ENCODE peak calls at places on chromosome 22, in ten cellular contexts. H is endothelial cell of umbilical vein; R is HEK293T; B is stimulated activated CD4-positive, alpha-beta T cell treated with anti-CD3 and anti-CD28 coated beads, Interleukin-2, amount 100 ng/mL, for 24 hours; P is activated effector memory CD4-positive, alpha-beta T cell treated with Interleukin-2 at 50 U/mL for 16 hours; K is activated gamma-delta T cell treated with anti-CD3 and anti-CD28 coated beads, Interleukin-2, amount 50 U/mL, for 16 hours; M is nucleus accumbens; Q is hepatocyte; N is cardiac muscle cell; Z is activated CD4-positive, alpha-beta T cell treated with anti-CD3 and anti-CD28 coated beads, Interleukin-2, amount 10 ng/mL, durations not matched to agents 7 days and 5 days. Y is an unnamed sample.

GRCh38 chr22:27179161-27179560 is 521.8 kb downstream of the MIAT start:
- DNase-seq in H (no peak), R (no peak), B (no peak), P (no peak), K (no peak), M (no peak), Q (no peak), N (no peak), Z (no peak), Y (no peak)

GRCh38 chr22:40411506-40411861 is 41.1 kb downstream of the SGSM3 start:
- DNase-seq in H (no peak), R (no peak), B (no peak), P (no peak), K (no peak), M (no peak), Q (no peak), N (no peak), Z (no peak), Y (no peak)

GRCh38 chr22:44623771-44624510 is 78.1 kb upstream of the PRR5 start:
- DNase-seq in H (no peak), R (peak; percentile 63), B (no peak), P (no peak), K (no peak), M (no peak), Q (peak; percentile 70), N (peak; percentile 65), Z (no peak), Y (no peak)

GRCh38 chr22:30201970-30202369 is 44.6 kb downstream of the LIF start:
- DNase-seq in H (no peak), R (no peak), B (no peak), P (no peak), K (no peak), M (no peak), Q (no peak), N (no peak), Z (no peak), Y (no peak)

GRCh38 chr22:36940676-36941075 is 27.2 kb downstream of the CSF2RB start:
- DNase-seq in H (no peak), R (no peak), B (no peak), P (no peak), K (no peak), M (no peak), Q (no peak), N (no peak), Z (no peak), Y (no peak)

GRCh38 chr22:21961127-21961867 is 8.6 kb upstream of the PPM1F start:
- DNase-seq in H (no peak), R (no peak), B (no peak), P (no peak), K (no peak), M (no peak), Q (no peak), N (no peak), Z (no peak), Y (no peak)

GRCh38 chr22:45397806-45398205 is 15.6 kb downstream of the SMC1B start:
- DNase-seq in H (no peak), R (no peak), B (no peak), P (no peak), K (no peak), M (no peak), Q (no peak), N (peak; percentile 17), Z (no peak), Y (no peak)

GRCh38 chr22:47816121-47816915 is 1053.9 kb downstream of the TBC1D22A start:
- DNase-seq in H (no peak), R (no peak), B (no peak), P (no peak), K (no peak), M (no peak), Q (no peak), N (no peak), Z (no peak), Y (no peak)

GRCh38 chr22:36741204-36741793 is 34.6 kb downstream of the IFT27 start:
- DNase-seq in H (no peak), R (peak; percentile 62), B (no peak), P (no peak), K (no peak), M (no peak), Q (no peak), N (no peak), Z (no peak), Y (no peak)

GRCh38 chr22:28986366-28986765 is 75.3 kb downstream of the C22orf31 start:
- DNase-seq in H (no peak), R (no peak), B (no peak), P (no peak), K (no peak), M (no peak), Q (peak; percentile 34), N (no peak), Z (no peak), Y (no peak)

GRCh38 chr22:31102441-31103081 is 4.8 kb downstream of the SELENOM start:
- DNase-seq in H (peak; percentile 60), R (no peak), B (no peak), P (no peak), K (no peak), M (no peak), Q (peak; percentile 94), N (no peak), Z (no peak), Y (no peak)

GRCh38 chr22:41831383-41831782 is 1.5 kb upstream of the SREBF2 start:
- DNase-seq in H (peak; percentile 18), R (no peak), B (no peak), P (no peak), K (no peak), M (no peak), Q (no peak), N (no peak), Z (no peak), Y (no peak)

GRCh38 chr22:37290737-37291136 is 8.4 kb downstream of the CYTH4 start:
- DNase-seq in H (no peak), R (no peak), B (no peak), P (no peak), K (no peak), M (no peak), Q (no peak), N (no peak), Z (no peak), Y (no peak)

GRCh38 chr22:31954535-31955326 is 10.4 kb downstream of the YWHAH start:
- DNase-seq in H (no peak), R (no peak), B (no peak), P (no peak), K (no peak), M (no peak), Q (no peak), N (no peak), Z (no peak), Y (no peak)

GRCh38 chr22:41305646-41306045 is 4.3 kb downstream of the ZC3H7B start:
- DNase-seq in H (peak; percentile 82), R (no peak), B (no peak), P (no peak), K (no peak), M (no peak), Q (no peak), N (no peak), Z (no peak), Y (no peak)

GRCh38 chr22:18068381-18068988 is 9.3 kb upstream of the PEX26 start:
- DNase-seq in H (no peak), R (no peak), B (no peak), P (no peak), K (no peak), M (no peak), Q (no peak), N (peak; percentile 61), Z (no peak), Y (no peak)

GRCh38 chr22:17411213-17411612 is 42.0 kb downstream of the CECR2 start:
- DNase-seq in H (no peak), R (no peak), B (no peak), P (no peak), K (no peak), M (no peak), Q (no peak), N (no peak), Z (no peak), Y (no peak)

GRCh38 chr22:50008151-50009040 is 4.2 kb downstream of the IL17REL start:
- DNase-seq in H (no peak), R (no peak), B (no peak), P (no peak), K (no peak), M (no peak), Q (peak; percentile 21), N (no peak), Z (no peak), Y (no peak)

GRCh38 chr22:36522662-36523061 is 6.3 kb downstream of the EIF3D start:
- DNase-seq in H (no peak), R (no peak), B (no peak), P (no peak), K (no peak), M (no peak), Q (no peak), N (no peak), Z (no peak), Y (no peak)

GRCh38 chr22:41825376-41825775 is 7.5 kb upstream of the SREBF2 start:
- DNase-seq in H (peak; percentile 30), R (no peak), B (no peak), P (no peak), K (no peak), M (no peak), Q (no peak), N (no peak), Z (no peak), Y (no peak)

GRCh38 chr22:49365910-49366309 is 461.8 kb downstream of the BRD1 start:
- DNase-seq in H (no peak), R (no peak), B (no peak), P (no peak), K (no peak), M (no peak), Q (no peak), N (no peak), Z (no peak), Y (no peak)

GRCh38 chr22:20033045-20033706 is 12.3 kb downstream of the TANGO2 start:
- DNase-seq in H (no peak), R (no peak), B (no peak), P (no peak), K (no peak), M (peak; percentile 54), Q (no peak), N (no peak), Z (no peak), Y (no peak)

GRCh38 chr22:48557473-48557872 is 1270.2 kb downstream of the BRD1 start:
- DNase-seq in H (no peak), R (no peak), B (no peak), P (no peak), K (no peak), M (no peak), Q (no peak), N (no peak), Z (no peak), Y (no peak)

GRCh38 chr22:24550028-24550901 is 4.7 kb downstream of the GUCD1 start:
- DNase-seq in H (no peak), R (no peak), B (no peak), P (no peak), K (no peak), M (no peak), Q (peak; percentile 82), N (no peak), Z (no peak), Y (no peak)

GRCh38 chr22:39369186-39369585 is 19.4 kb downstream of the SYNGR1 start:
- DNase-seq in H (no peak), R (no peak), B (no peak), P (no peak), K (no peak), M (no peak), Q (no peak), N (no peak), Z (no peak), Y (no peak)

GRCh38 chr22:43110444-43110926 is at the start of gene BIK:
- DNase-seq in H (peak; percentile 47), R (peak; percentile 67), B (peak; percentile 49), P (peak; percentile 29), K (peak; percentile 20), M (no peak), Q (peak; percentile 68), N (peak; percentile 75), Z (peak; percentile 56), Y (peak; percentile 12)

GRCh38 chr22:39938509-39938908 is 21.7 kb upstream of the TMA7B start:
- DNase-seq in H (no peak), R (no peak), B (peak; percentile 66), P (no peak), K (no peak), M (no peak), Q (no peak), N (no peak), Z (no peak), Y (no peak)

GRCh38 chr22:20130739-20131592 is 638 bp upstream of the ZDHHC8 start:
- DNase-seq in H (peak; percentile 82), R (peak; percentile 83), B (peak; percentile 83), P (peak; percentile 73), K (peak; percentile 74), M (peak; percentile 77), Q (peak; percentile 90), N (peak; percentile 93), Z (peak; percentile 72), Y (peak; percentile 52)

Y was measured in stimulated activated effector memory CD8-positive, alpha-beta T cell treated with anti-CD3 and anti-CD28 coated beads, Interleukin-12 subunit alpha, Interleukin-12 subunit beta, amount 100 ng/mL, for 72 hours.